ENCODE peak calls at places on chromosomes 11 and 22, in four cellular contexts. One of them, this sample, is unnamed.

GRCh38 chr11:1152316-1153104 is 5.2 kb upstream of the MUC5AC start:
- DNase-seq in NCI-H146: no peak
- DNase-seq in left cardiac atrium: no peak
- DNase-seq in mucosa of descending colon: no peak
- DNase-seq in this sample: no peak

GRCh38 chr11:65793144-65793581 is 6.3 kb downstream of the OVOL1 start:
- DNase-seq in left cardiac atrium: no peak
- DNase-seq in NCI-H146: peak; percentile 77
- DNase-seq in mucosa of descending colon: peak; percentile 85
- DNase-seq in this sample: no peak

GRCh38 chr11:9906043-9906791 is 242.3 kb downstream of the SWAP70 start:
- DNase-seq in NCI-H146: no peak
- DNase-seq in left cardiac atrium: no peak
- DNase-seq in mucosa of descending colon: no peak
- DNase-seq in this sample: no peak

GRCh38 chr11:61484541-61484940 is 24.0 kb upstream of the LRRC10B start:
- DNase-seq in NCI-H146: no peak
- DNase-seq in mucosa of descending colon: no peak
- DNase-seq in left cardiac atrium: no peak
- DNase-seq in this sample: no peak

GRCh38 chr22:39738746-39739145 is 154.8 kb downstream of the ENTHD1 start:
- DNase-seq in mucosa of descending colon: no peak
- DNase-seq in left cardiac atrium: no peak
- DNase-seq in NCI-H146: no peak
- DNase-seq in this sample: no peak

GRCh38 chr11:75263944-75264349 is 23.4 kb downstream of the TPBGL start:
- DNase-seq in left cardiac atrium: peak; percentile 29
- DNase-seq in NCI-H146: no peak
- DNase-seq in mucosa of descending colon: no peak
- DNase-seq in this sample: no peak

GRCh38 chr11:12232819-12233601 is 122.6 kb downstream of the MICAL2 start:
- DNase-seq in mucosa of descending colon: no peak
- DNase-seq in left cardiac atrium: no peak
- DNase-seq in NCI-H146: no peak
- DNase-seq in this sample: no peak

GRCh38 chr11:29024386-29024785 is 916.2 kb downstream of the METTL15 start:
- DNase-seq in left cardiac atrium: no peak
- DNase-seq in mucosa of descending colon: no peak
- DNase-seq in NCI-H146: no peak
- DNase-seq in this sample: no peak

GRCh38 chr11:12290477-12290922 is 86.9 kb upstream of the PARVA start:
- DNase-seq in mucosa of descending colon: no peak
- DNase-seq in NCI-H146: no peak
- DNase-seq in left cardiac atrium: no peak
- DNase-seq in this sample: peak; percentile 20

GRCh38 chr22:44918166-44918924 is 91.5 kb downstream of the PHF21B start:
- DNase-seq in NCI-H146: no peak
- DNase-seq in left cardiac atrium: no peak
- DNase-seq in mucosa of descending colon: no peak
- DNase-seq in this sample: no peak

GRCh38 chr11:100687032-100687629 is at the start of gene ARHGAP42:
- DNase-seq in mucosa of descending colon: peak; percentile 71
- DNase-seq in NCI-H146: no peak
- DNase-seq in left cardiac atrium: peak; percentile 82
- DNase-seq in this sample: no peak

GRCh38 chr11:8061555-8062428 is 19.2 kb upstream of the TUB start:
- DNase-seq in NCI-H146: no peak
- DNase-seq in left cardiac atrium: no peak
- DNase-seq in mucosa of descending colon: no peak
- DNase-seq in this sample: no peak

GRCh38 chr11:117426297-117426685 is 98.6 kb downstream of the CEP164 start:
- DNase-seq in left cardiac atrium: peak; percentile 69
- DNase-seq in mucosa of descending colon: peak; percentile 74
- DNase-seq in NCI-H146: peak; percentile 73
- DNase-seq in this sample: no peak

GRCh38 chr11:75194147-75194546 is 43.2 kb downstream of the SLCO2B1 start:
- DNase-seq in NCI-H146: no peak
- DNase-seq in left cardiac atrium: no peak
- DNase-seq in mucosa of descending colon: no peak
- DNase-seq in this sample: no peak

GRCh38 chr11:44709966-44710365 is 16.8 kb upstream of the TSPAN18 start:
- DNase-seq in left cardiac atrium: no peak
- DNase-seq in mucosa of descending colon: no peak
- DNase-seq in NCI-H146: no peak
- DNase-seq in this sample: no peak

GRCh38 chr11:60942970-60943565 is 8.9 kb downstream of the SLC15A3 start:
- DNase-seq in left cardiac atrium: no peak
- DNase-seq in NCI-H146: peak; percentile 26
- DNase-seq in mucosa of descending colon: peak; percentile 72
- DNase-seq in this sample: no peak

GRCh38 chr11:68978931-68979591 is 1.7 kb downstream of the MRGPRD start:
- DNase-seq in left cardiac atrium: no peak
- DNase-seq in NCI-H146: no peak
- DNase-seq in mucosa of descending colon: no peak
- DNase-seq in this sample: no peak

GRCh38 chr22:49643466-49643865 is 184.2 kb downstream of the BRD1 start:
- DNase-seq in NCI-H146: no peak
- DNase-seq in left cardiac atrium: no peak
- DNase-seq in mucosa of descending colon: no peak
- DNase-seq in this sample: no peak

GRCh38 chr11:57161351-57161750 is 20.4 kb upstream of the LRRC55 start:
- DNase-seq in mucosa of descending colon: no peak
- DNase-seq in NCI-H146: no peak
- DNase-seq in left cardiac atrium: no peak
- DNase-seq in this sample: no peak

GRCh38 chr11:69000831-69001245 is 12.2 kb downstream of the MRGPRF start:
- DNase-seq in left cardiac atrium: no peak
- DNase-seq in NCI-H146: no peak
- DNase-seq in mucosa of descending colon: no peak
- DNase-seq in this sample: no peak

GRCh38 chr22:29782061-29782845 is 15.1 kb downstream of the UQCR10 start:
- DNase-seq in NCI-H146: no peak
- DNase-seq in left cardiac atrium: peak; percentile 50
- DNase-seq in mucosa of descending colon: peak; percentile 73
- DNase-seq in this sample: no peak

GRCh38 chr11:45379162-45379863 is 93.2 kb upstream of the SYT13 start:
- DNase-seq in left cardiac atrium: no peak
- DNase-seq in mucosa of descending colon: no peak
- DNase-seq in NCI-H146: no peak
- DNase-seq in this sample: peak; percentile 68

This sample was measured in NCI-H524 treated with DMSO at 0.1 percent for 48 hours.